ENCODE peak calls at places on chromosomes 13 and 19, in five cellular contexts. E is pancreas, S is tibial nerve, J is type B pancreatic cell, U is NCI-H1417 treated with DMSO at 0.1 percent for 48 hours. O is an unnamed sample.

GRCh38 chr19:32977269-32977668 is 5.2 kb downstream of the FAAP24 start:
- DNase-seq in J (no peak), S (no peak), U (no peak), E (no peak), O (peak; percentile 29)

GRCh38 chr13:33494596-33495214 is 209.2 kb upstream of the STARD13 start:
- DNase-seq in S (no peak), U (no peak), E (no peak), J (no peak), O (no peak)

GRCh38 chr13:24203726-24204295 is 43.3 kb downstream of the SPATA13 start:
- DNase-seq in S (no peak), J (no peak), E (no peak), U (no peak), O (no peak)

GRCh38 chr19:58479736-58480480 is 3.8 kb downstream of the ZNF446 start:
- DNase-seq in J (no peak), E (no peak), U (no peak), S (no peak), O (no peak)

GRCh38 chr13:74773263-74773662 is 639.1 kb upstream of the KLF12 start:
- DNase-seq in U (no peak), J (no peak), E (no peak), S (no peak), O (no peak)

GRCh38 chr19:43461303-43461702 is 4.1 kb downstream of the LYPD3 start:
- DNase-seq in S (no peak), E (no peak), U (no peak), J (no peak), O (no peak)

GRCh38 chr13:112881656-112882554 is 87.1 kb upstream of the MCF2L start:
- DNase-seq in E (no peak), S (no peak), U (no peak), J (no peak), O (no peak)

GRCh38 chr19:47351545-47351944 is 2.4 kb downstream of the DHX34 start:
- DNase-seq in S (no peak), U (no peak), E (no peak), J (no peak), O (no peak)

GRCh38 chr19:27972291-27973040 is 1240.5 kb downstream of the UQCRFS1 start:
- DNase-seq in S (no peak), U (no peak), E (no peak), J (no peak), O (no peak)

GRCh38 chr19:48997972-48998371 is 4.3 kb downstream of the RUVBL2 start:
- DNase-seq in E (no peak), U (no peak), S (no peak), J (no peak), O (peak; percentile 56)

GRCh38 chr13:110610955-110611595 is 4.3 kb upstream of the NAXD start:
- DNase-seq in S (no peak), U (no peak), E (no peak), J (no peak), O (no peak)

GRCh38 chr13:94389544-94390351 is 89.7 kb downstream of the DCT start:
- DNase-seq in E (no peak), U (no peak), S (no peak), J (no peak), O (no peak)

GRCh38 chr13:30026093-30026492 is 175.7 kb upstream of the UBL3 start:
- DNase-seq in U (no peak), E (no peak), S (no peak), J (no peak), O (no peak)

GRCh38 chr19:41356984-41357739 is 3.4 kb upstream of the TGFB1 start:
- DNase-seq in U (no peak), J (no peak), S (no peak), E (no peak), O (no peak)

GRCh38 chr19:45577111-45577905 is 7.3 kb downstream of the OPA3 start:
- DNase-seq in S (no peak), J (no peak), U (no peak), E (peak; percentile 63), O (peak; percentile 71)

GRCh38 chr19:39261704-39262103 is 6.5 kb upstream of the IFNL2 start:
- DNase-seq in U (no peak), S (no peak), J (no peak), E (no peak), O (no peak)

GRCh38 chr13:35881360-35881759 is 249.8 kb downstream of the DCLK1 start:
- DNase-seq in S (no peak), E (no peak), J (no peak), U (no peak), O (no peak)

GRCh38 chr19:16473875-16474397 is 2.2 kb upstream of the EPS15L1 start:
- DNase-seq in S (no peak), J (no peak), U (no peak), E (no peak), O (peak; percentile 55)

GRCh38 chr19:33301011-33301899 is 1.1 kb downstream of the CEBPA start:
- DNase-seq in U (no peak), E (no peak), J (no peak), S (no peak), O (peak; percentile 39)

GRCh38 chr19:17026041-17026658 is 460 bp downstream of the CPAMD8 start:
- DNase-seq in J (no peak), S (no peak), E (no peak), U (no peak), O (no peak)

GRCh38 chr13:101144808-101145419 is 271.4 kb downstream of the NALCN start:
- DNase-seq in U (peak; percentile 47), J (no peak), E (no peak), S (no peak), O (no peak)

GRCh38 chr13:92379371-92379770 is 847.2 kb upstream of the GPC6 start:
- DNase-seq in U (no peak), S (no peak), E (no peak), J (no peak), O (no peak)

GRCh38 chr19:17479325-17479791 is 9.0 kb downstream of the SLC27A1 start:
- DNase-seq in J (no peak), U (no peak), E (no peak), S (no peak), O (no peak)

GRCh38 chr13:34822681-34823080 is 119.4 kb upstream of the NBEA start:
- DNase-seq in E (no peak), S (no peak), J (no peak), U (no peak), O (no peak)

GRCh38 chr13:20360835-20361412 is 128.8 kb upstream of the GJB6 start:
- DNase-seq in E (no peak), J (no peak), S (no peak), U (no peak), O (no peak)

O was measured in stomach.